ENCODE peak calls at places on chromosomes 13 and 19, in six cellular contexts. I is spleen; Y is effector memory CD4-positive, alpha-beta T cell; P is stomach; L is psoas muscle; O is CD8-positive, alpha-beta memory T cell. V is an unnamed sample.

GRCh38 chr19:7595466-7596133 is at the start of gene CAMSAP3:
- DNase-seq in I (no peak), Y (no peak), P (peak; percentile 66), L (no peak), O (peak; percentile 13), V (peak; percentile 34)

GRCh38 chr13:67229438-67230242 is 496 bp downstream of the PCDH9 start:
- DNase-seq in I (no peak), Y (no peak), P (no peak), L (no peak), O (no peak), V (no peak)

GRCh38 chr13:110944121-110944967 is 29.5 kb upstream of the ANKRD10 start:
- DNase-seq in I (no peak), Y (no peak), P (peak; percentile 32), L (no peak), O (no peak), V (peak; percentile 66)

GRCh38 chr19:30358821-30359580 is 13.2 kb upstream of the ZNF536 start:
- DNase-seq in I (no peak), Y (no peak), P (peak; percentile 18), L (no peak), O (no peak), V (no peak)

GRCh38 chr13:113298001-113298945 is 1.2 kb downstream of the LAMP1 start:
- DNase-seq in I (no peak), Y (no peak), P (no peak), L (no peak), O (no peak), V (peak; percentile 60)

GRCh38 chr19:4385291-4386037 is 14.9 kb downstream of the SH3GL1 start:
- DNase-seq in I (no peak), Y (no peak), P (no peak), L (no peak), O (no peak), V (peak; percentile 34)

GRCh38 chr19:1374250-1374577 is 9.5 kb upstream of the NDUFS7 start:
- DNase-seq in I (no peak), Y (no peak), P (no peak), L (no peak), O (no peak), V (no peak)

GRCh38 chr13:96091932-96092253 is 2.0 kb downstream of the HS6ST3 start:
- DNase-seq in I (no peak), Y (no peak), P (no peak), L (no peak), O (no peak), V (no peak)

GRCh38 chr13:35838356-35838755 is 292.8 kb downstream of the DCLK1 start:
- DNase-seq in I (no peak), Y (no peak), P (no peak), L (no peak), O (no peak), V (peak; percentile 79)

GRCh38 chr19:57776764-57777296 is 7.4 kb downstream of the ZNF586 start:
- DNase-seq in I (no peak), Y (no peak), P (no peak), L (no peak), O (no peak), V (no peak)

GRCh38 chr19:32691291-32691951 is at the start of gene NUDT19:
- DNase-seq in I (peak; percentile 96), Y (peak; percentile 41), P (peak; percentile 89), L (peak; percentile 86), O (peak; percentile 50), V (peak; percentile 92)

GRCh38 chr13:54742984-54743383 is 1714.4 kb downstream of the OLFM4 start:
- DNase-seq in I (no peak), Y (no peak), P (no peak), L (no peak), O (no peak), V (no peak)

GRCh38 chr19:6429419-6430221 is 3.9 kb downstream of the SLC25A41 start:
- DNase-seq in I (no peak), Y (no peak), P (no peak), L (no peak), O (no peak), V (no peak)

GRCh38 chr13:52788011-52788410 is 48.4 kb upstream of the CNMD start:
- DNase-seq in I (no peak), Y (no peak), P (no peak), L (no peak), O (no peak), V (no peak)

GRCh38 chr19:15109768-15110417 is 2.7 kb downstream of the SYDE1 start:
- DNase-seq in I (no peak), Y (no peak), P (no peak), L (no peak), O (no peak), V (no peak)

GRCh38 chr19:6378036-6378435 is 2.3 kb upstream of the PSPN start:
- DNase-seq in I (no peak), Y (no peak), P (no peak), L (no peak), O (no peak), V (peak; percentile 71)

GRCh38 chr19:34217952-34218817 is 36.2 kb upstream of the GARRE1 start:
- DNase-seq in I (no peak), Y (peak; percentile 50), P (peak; percentile 39), L (no peak), O (peak; percentile 47), V (peak; percentile 91)

GRCh38 chr19:23286477-23286876 is 36.3 kb upstream of the ZNF724 start:
- DNase-seq in I (no peak), Y (no peak), P (no peak), L (no peak), O (no peak), V (peak; percentile 2)

GRCh38 chr13:48489666-48490065 is 43.2 kb downstream of the RCBTB2 start:
- DNase-seq in I (no peak), Y (no peak), P (no peak), L (no peak), O (no peak), V (no peak)

GRCh38 chr13:48491423-48492122 is 41.3 kb downstream of the RCBTB2 start:
- DNase-seq in I (no peak), Y (no peak), P (no peak), L (no peak), O (no peak), V (peak; percentile 22)

GRCh38 chr13:48489003-48489402 is 43.9 kb downstream of the RCBTB2 start:
- DNase-seq in I (no peak), Y (no peak), P (no peak), L (no peak), O (no peak), V (no peak)

GRCh38 chr13:48492123-48493075 is 40.5 kb downstream of the RCBTB2 start:
- DNase-seq in I (peak; percentile 94), Y (peak; percentile 57), P (peak; percentile 52), L (peak; percentile 76), O (peak; percentile 59), V (no peak)

DNA sequence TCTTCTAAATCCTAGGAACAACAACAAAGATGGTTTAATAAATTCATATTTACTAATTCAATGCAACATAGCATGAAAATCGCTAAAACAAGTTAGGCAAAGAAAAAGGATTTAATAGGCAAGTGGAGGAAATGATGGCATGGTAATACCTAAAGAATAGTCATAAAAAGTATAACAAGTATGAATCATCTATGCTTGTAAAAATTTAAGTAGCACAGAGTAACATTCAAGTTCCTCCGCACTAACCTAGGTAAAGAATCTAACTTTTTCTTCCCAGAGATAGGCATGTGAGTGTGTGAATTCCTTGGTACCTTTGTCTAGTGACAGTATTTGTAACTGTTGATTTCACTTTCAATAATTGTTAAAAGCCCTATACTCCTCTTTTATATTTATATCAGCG is 42.6 kb downstream of the RCBTB2 start:
- DNase-seq in I (no peak), Y (no peak), P (no peak), L (no peak), O (no peak), V (no peak)
- H3K4me1 ChIP-seq in I (peaks cover 41% of the 10 kb centered on the region), Y (peaks cover 32% of the 10 kb centered on the region), P (no peaks in the 10 kb centered on the region), L (peaks cover 3% of the 10 kb centered on the region), O (peaks cover 69% of the 10 kb centered on the region), V (peaks cover 15% of the 10 kb centered on the region)

DNA sequence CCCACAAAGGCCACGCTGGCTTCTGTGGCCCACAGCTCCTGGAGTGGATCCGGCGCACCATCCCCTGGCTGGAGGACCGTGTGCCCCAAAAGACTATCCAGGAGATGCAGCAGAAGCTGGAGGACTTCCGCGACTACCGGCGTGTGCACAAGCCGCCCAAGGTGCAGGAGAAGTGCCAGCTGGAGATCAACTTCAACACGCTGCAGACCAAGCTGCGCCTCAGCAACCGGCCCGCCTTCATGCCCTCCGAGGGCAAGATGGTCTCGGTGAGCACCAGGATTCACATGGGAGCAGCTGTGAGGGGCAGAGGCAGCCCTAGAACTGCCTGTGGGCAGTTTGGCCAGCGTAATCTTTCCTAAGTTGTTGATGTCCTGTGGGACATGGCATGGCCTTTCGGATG is 27.2 kb downstream of the CAPN12 start:
- DNase-seq in I (no peak), Y (no peak), P (no peak), L (no peak), O (no peak), V (no peak)
- H3K4me1 ChIP-seq in I (peaks cover 23% of the 10 kb centered on the region), Y (no peaks in the 10 kb centered on the region), P (peaks cover 72% of the 10 kb centered on the region), L (peaks cover 62% of the 10 kb centered on the region), O (no peaks in the 10 kb centered on the region), V (peaks cover 23% of the 10 kb centered on the region)

GRCh38 chr13:40665754-40666057 is 735 bp downstream of the FOXO1 start:
- DNase-seq in I (no peak), Y (peak; percentile 31), P (no peak), L (no peak), O (peak; percentile 45), V (no peak)

GRCh38 chr13:40664100-40665060 is 2.1 kb downstream of the FOXO1 start:
- DNase-seq in I (peak; percentile 95), Y (peak; percentile 67), P (peak; percentile 82), L (peak; percentile 88), O (peak; percentile 67), V (peak; percentile 54)

GRCh38 chr13:40666905-40667621 is 622 bp upstream of the FOXO1 start:
- DNase-seq in I (peak; percentile 94), Y (no peak), P (peak; percentile 48), L (peak; percentile 54), O (peak; percentile 17), V (peak; percentile 72)

GRCh38 chr13:40666058-40666904 is at the start of gene FOXO1:
- DNase-seq in I (peak; percentile 97), Y (peak; percentile 80), P (peak; percentile 91), L (peak; percentile 94), O (peak; percentile 82), V (peak; percentile 92)

GRCh38 chr13:40665061-40665753 is 1.2 kb downstream of the FOXO1 start:
- DNase-seq in I (peak; percentile 90), Y (no peak), P (peak; percentile 40), L (peak; percentile 37), O (no peak), V (peak; percentile 50)
- H3K4me1 ChIP-seq in I (peaks cover 47% of the 10 kb centered on the region), Y (peaks cover 40% of the 10 kb centered on the region), P (peaks cover 30% of the 10 kb centered on the region), L (peaks cover 40% of the 10 kb centered on the region), O (peaks cover 41% of the 10 kb centered on the region), V (peaks cover 38% of the 10 kb centered on the region)

DNA sequence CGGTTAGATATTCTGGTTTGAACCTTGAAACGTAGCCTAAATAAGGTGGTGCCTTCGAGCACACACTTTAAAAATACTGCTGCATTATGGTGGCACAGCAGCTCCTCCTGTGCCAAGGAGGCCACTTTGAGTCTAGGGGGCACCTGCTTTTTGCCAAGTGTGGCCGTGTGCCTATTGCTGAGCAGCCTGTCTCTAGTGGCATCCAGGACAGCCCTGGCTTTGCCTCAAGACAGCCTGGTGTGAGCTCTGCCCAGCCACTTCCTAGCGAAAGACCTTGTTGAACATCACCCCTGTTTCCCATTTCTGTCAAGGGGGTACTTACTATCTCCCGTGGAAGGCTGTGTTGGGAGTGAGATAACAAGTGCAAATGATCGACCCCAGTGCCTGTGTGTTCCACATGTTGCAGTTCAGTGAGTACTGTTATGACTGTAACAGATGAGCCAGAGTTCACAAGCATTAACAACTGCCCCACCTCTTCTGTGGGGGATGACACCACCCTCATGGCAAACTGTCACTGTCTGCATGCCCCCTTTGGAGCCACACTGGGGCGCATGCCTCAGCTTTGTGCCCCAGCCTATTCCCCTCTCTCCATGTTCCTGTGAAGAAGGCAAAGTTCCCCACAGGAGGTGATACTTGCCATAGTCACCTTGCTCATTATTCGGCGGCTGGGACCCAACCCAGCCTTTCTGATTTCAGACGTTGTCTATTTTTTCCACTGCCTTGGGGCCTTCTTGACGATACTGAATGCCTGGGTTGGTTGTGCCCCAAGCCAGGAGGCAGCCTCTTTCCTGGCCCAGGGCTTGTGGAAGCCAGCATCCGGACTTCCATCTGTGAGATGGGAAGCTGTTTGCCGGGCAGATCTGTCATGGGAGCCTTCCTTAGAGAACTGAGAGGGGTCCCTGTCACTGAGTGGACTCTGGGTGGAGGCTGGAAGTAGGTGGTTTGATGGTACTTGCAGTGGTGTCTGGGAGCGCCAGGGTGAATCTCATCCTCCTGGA is 5.4 kb downstream of the GATAD2A start:
- DNase-seq in I (peak; percentile 66), Y (no peak), P (no peak), L (no peak), O (peak; percentile 28), V (no peak)
- H3K4me1 ChIP-seq in I (peaks cover 47% of the 10 kb centered on the region), Y (peaks cover 46% of the 10 kb centered on the region), P (peaks cover 45% of the 10 kb centered on the region), L (peaks cover 34% of the 10 kb centered on the region), O (peaks cover 57% of the 10 kb centered on the region), V (peaks cover 39% of the 10 kb centered on the region)

V was measured in adipocyte.